ENCODE peak calls at places on chromosome 9, in six cellular contexts. B is GM23338; I is stimulated activated CD4-positive, alpha-beta T cell treated with anti-CD3 and anti-CD28 coated beads, Interleukin-4, amount 100 ng/mL, for 24 hours; S is SHP77; U is SW480; L is DMS53. N is an unnamed sample.

GRCh38 chr9:97840521-97840920 is 12.5 kb upstream of the FOXE1 start:
- DNase-seq in B (no peak), I (no peak), S (no peak), U (no peak), L (no peak), N (no peak)

GRCh38 chr9:129287595-129288305 is 109.7 kb upstream of the IER5L start:
- DNase-seq in B (no peak), I (no peak), S (no peak), U (no peak), L (peak; percentile 20), N (peak; percentile 31)

GRCh38 chr9:130387905-130388304 is 56.9 kb upstream of the ASS1 start:
- DNase-seq in B (no peak), I (no peak), S (no peak), U (no peak), L (no peak), N (no peak)

GRCh38 chr9:89601306-89601705 is 3.5 kb upstream of the GADD45G start:
- DNase-seq in B (no peak), I (no peak), S (no peak), U (no peak), L (no peak), N (no peak)

GRCh38 chr9:133237271-133237731 is 28.3 kb upstream of the OBP2B start:
- DNase-seq in B (no peak), I (no peak), S (no peak), U (peak; percentile 30), L (peak; percentile 24), N (peak; percentile 62)

GRCh38 chr9:91816356-91816755 is 133.7 kb downstream of the ROR2 start:
- DNase-seq in B (no peak), I (no peak), S (no peak), U (no peak), L (no peak), N (no peak)

GRCh38 chr9:114318416-114318815 is 4.5 kb upstream of the ORM1 start:
- DNase-seq in B (no peak), I (no peak), S (no peak), U (no peak), L (no peak), N (no peak)

GRCh38 chr9:27331393-27331792 is 34.4 kb upstream of the EQTN start:
- DNase-seq in B (no peak), I (no peak), S (no peak), U (no peak), L (no peak), N (no peak)

GRCh38 chr9:80605129-80605528 is 1033.4 kb downstream of the TLE4 start:
- DNase-seq in B (peak; percentile 62), I (no peak), S (no peak), U (peak; percentile 51), L (peak; percentile 67), N (peak; percentile 82)

GRCh38 chr9:130088056-130088455 is 34.4 kb downstream of the GPR107 start:
- DNase-seq in B (no peak), I (no peak), S (no peak), U (no peak), L (no peak), N (no peak)

GRCh38 chr9:445033-445432 is 230.4 kb downstream of the DOCK8 start:
- DNase-seq in B (no peak), I (no peak), S (no peak), U (no peak), L (peak; percentile 0), N (peak; percentile 45)

GRCh38 chr9:23826120-23826629 is at the start of gene ELAVL2:
- DNase-seq in B (peak; percentile 100), I (peak; percentile 41), S (peak; percentile 93), U (peak; percentile 98), L (peak; percentile 99), N (peak; percentile 100)

GRCh38 chr9:13022756-13023155 is 247.9 kb downstream of the LURAP1L start:
- DNase-seq in B (no peak), I (no peak), S (no peak), U (no peak), L (no peak), N (no peak)

GRCh38 chr9:34426340-34427074 is 31.9 kb downstream of the FAM219A start:
- DNase-seq in B (peak; percentile 82), I (no peak), S (no peak), U (no peak), L (no peak), N (no peak)

GRCh38 chr9:136619742-136620440 is 42.8 kb upstream of the EGFL7 start:
- DNase-seq in B (no peak), I (no peak), S (no peak), U (no peak), L (no peak), N (no peak)

GRCh38 chr9:18250051-18250450 is 223.9 kb upstream of the ADAMTSL1 start:
- DNase-seq in B (no peak), I (no peak), S (no peak), U (no peak), L (no peak), N (no peak)

GRCh38 chr9:32701321-32702022 is 66.0 kb upstream of the TAF1L start:
- DNase-seq in B (no peak), I (no peak), S (no peak), U (no peak), L (no peak), N (no peak)

GRCh38 chr9:92726971-92727715 is 37.5 kb downstream of the BICD2 start:
- DNase-seq in B (no peak), I (no peak), S (peak; percentile 66), U (no peak), L (peak; percentile 7), N (no peak)

GRCh38 chr9:19286634-19287188 is 56.2 kb downstream of the DENND4C start:
- DNase-seq in B (no peak), I (no peak), S (no peak), U (no peak), L (no peak), N (peak; percentile 12)

GRCh38 chr9:30597609-30598008 is 1786.8 kb upstream of the ACO1 start:
- DNase-seq in B (no peak), I (no peak), S (no peak), U (no peak), L (no peak), N (no peak)

GRCh38 chr9:38213591-38213990 is 144.6 kb upstream of the SHB start:
- DNase-seq in B (no peak), I (no peak), S (no peak), U (no peak), L (no peak), N (no peak)

GRCh38 chr9:82539126-82539525 is 523.8 kb downstream of the RASEF start:
- DNase-seq in B (no peak), I (no peak), S (no peak), U (no peak), L (no peak), N (no peak)

GRCh38 chr9:692636-693459 is 148.6 kb upstream of the DMRT1 start:
- DNase-seq in B (no peak), I (no peak), S (no peak), U (no peak), L (no peak), N (peak; percentile 73)

GRCh38 chr9:129320575-129321311 is 142.7 kb upstream of the IER5L start:
- DNase-seq in B (peak; percentile 82), I (peak; percentile 58), S (peak; percentile 81), U (peak; percentile 62), L (peak; percentile 91), N (peak; percentile 95)

GRCh38 chr9:37302277-37302676 is 120.2 kb upstream of the GRHPR start:
- DNase-seq in B (no peak), I (peak; percentile 43), S (no peak), U (no peak), L (peak; percentile 46), N (no peak)

GRCh38 chr9:137739371-137739915 is 120.6 kb downstream of the EHMT1 start:
- DNase-seq in B (no peak), I (no peak), S (no peak), U (no peak), L (no peak), N (no peak)

GRCh38 chr9:37119907-37120839 is at the start of gene ZCCHC7:
- DNase-seq in B (peak; percentile 97), I (peak; percentile 98), S (peak; percentile 69), U (peak; percentile 92), L (peak; percentile 98), N (peak; percentile 99)

GRCh38 chr9:137176302-137177182 is 4.7 kb upstream of the TMEM210 start:
- DNase-seq in B (peak; percentile 70), I (peak; percentile 22), S (no peak), U (peak; percentile 68), L (peak; percentile 91), N (peak; percentile 50)

GRCh38 chr9:114163517-114163924 is 8.2 kb downstream of the COL27A1 start:
- DNase-seq in B (peak; percentile 79), I (no peak), S (no peak), U (peak; percentile 44), L (peak; percentile 49), N (peak; percentile 82)

N was measured in left kidney.